ENCODE peak calls at places on chromosomes 7 and 10, in ten cellular contexts. One of them, this sample, is unnamed.

GRCh38 chr10:79239930-79240713 is 107.1 kb upstream of the PPIF start:
- DNase-seq in adipocyte: no peak
- DNase-seq in ovary: peak; percentile 36
- DNase-seq in bronchial epithelial cell: no peak
- DNase-seq in tibial nerve: no peak
- DNase-seq in upper lobe of right lung: no peak
- DNase-seq in GM23248: no peak
- DNase-seq in tibial artery: no peak
- DNase-seq in cardiac muscle cell: peak; percentile 52
- DNase-seq in mammary epithelial cell: no peak
- DNase-seq in this sample: no peak

GRCh38 chr10:24513155-24513554 is 210.5 kb downstream of the ARHGAP21 start:
- DNase-seq in bronchial epithelial cell: peak; percentile 10
- DNase-seq in tibial artery: no peak
- DNase-seq in ovary: no peak
- DNase-seq in cardiac muscle cell: no peak
- DNase-seq in adipocyte: peak; percentile 36
- DNase-seq in tibial nerve: no peak
- DNase-seq in mammary epithelial cell: peak; percentile 16
- DNase-seq in upper lobe of right lung: no peak
- DNase-seq in GM23248: peak; percentile 59
- DNase-seq in this sample: no peak

GRCh38 chr7:111499027-111499426 is 63.3 kb downstream of the IMMP2L start:
- DNase-seq in tibial artery: no peak
- DNase-seq in mammary epithelial cell: peak; percentile 98
- DNase-seq in tibial nerve: no peak
- DNase-seq in upper lobe of right lung: no peak
- DNase-seq in GM23248: peak; percentile 58
- DNase-seq in ovary: no peak
- DNase-seq in cardiac muscle cell: no peak
- DNase-seq in bronchial epithelial cell: peak; percentile 99
- DNase-seq in adipocyte: peak; percentile 8
- DNase-seq in this sample: no peak

GRCh38 chr7:133365892-133366291 is 113.0 kb downstream of the EXOC4 start:
- DNase-seq in mammary epithelial cell: no peak
- DNase-seq in cardiac muscle cell: no peak
- DNase-seq in bronchial epithelial cell: peak; percentile 16
- DNase-seq in tibial artery: no peak
- DNase-seq in GM23248: peak; percentile 31
- DNase-seq in adipocyte: no peak
- DNase-seq in ovary: no peak
- DNase-seq in upper lobe of right lung: no peak
- DNase-seq in tibial nerve: no peak
- DNase-seq in this sample: no peak

GRCh38 chr10:133357293-133358151 is at the start of gene FUOM:
- DNase-seq in mammary epithelial cell: no peak
- DNase-seq in tibial nerve: no peak
- DNase-seq in upper lobe of right lung: peak; percentile 89
- DNase-seq in bronchial epithelial cell: no peak
- DNase-seq in cardiac muscle cell: peak; percentile 80
- DNase-seq in ovary: peak; percentile 60
- DNase-seq in adipocyte: peak; percentile 71
- DNase-seq in tibial artery: no peak
- DNase-seq in GM23248: peak; percentile 70
- DNase-seq in this sample: no peak

GRCh38 chr10:126650164-126650563 is 20.3 kb downstream of the C10orf90 start:
- DNase-seq in bronchial epithelial cell: no peak
- DNase-seq in tibial artery: no peak
- DNase-seq in ovary: no peak
- DNase-seq in cardiac muscle cell: no peak
- DNase-seq in GM23248: no peak
- DNase-seq in tibial nerve: no peak
- DNase-seq in mammary epithelial cell: no peak
- DNase-seq in upper lobe of right lung: no peak
- DNase-seq in adipocyte: no peak
- DNase-seq in this sample: no peak

GRCh38 chr7:37218956-37219355 is 229.7 kb downstream of the ELMO1 start:
- DNase-seq in adipocyte: no peak
- DNase-seq in tibial artery: no peak
- DNase-seq in ovary: no peak
- DNase-seq in mammary epithelial cell: no peak
- DNase-seq in GM23248: no peak
- DNase-seq in bronchial epithelial cell: no peak
- DNase-seq in upper lobe of right lung: no peak
- DNase-seq in cardiac muscle cell: no peak
- DNase-seq in tibial nerve: peak; percentile 4
- DNase-seq in this sample: no peak

GRCh38 chr10:124524991-124525653 is 63.5 kb downstream of the LHPP start:
- DNase-seq in tibial artery: no peak
- DNase-seq in upper lobe of right lung: peak; percentile 76
- DNase-seq in GM23248: peak; percentile 59
- DNase-seq in mammary epithelial cell: peak; percentile 64
- DNase-seq in bronchial epithelial cell: peak; percentile 76
- DNase-seq in cardiac muscle cell: peak; percentile 29
- DNase-seq in ovary: no peak
- DNase-seq in adipocyte: no peak
- DNase-seq in tibial nerve: peak; percentile 17
- DNase-seq in this sample: peak; percentile 87

GRCh38 chr10:110629680-110630191 is 14.4 kb upstream of the RBM20 start:
- DNase-seq in bronchial epithelial cell: peak; percentile 98
- DNase-seq in adipocyte: peak; percentile 52
- DNase-seq in upper lobe of right lung: no peak
- DNase-seq in cardiac muscle cell: peak; percentile 70
- DNase-seq in GM23248: peak; percentile 72
- DNase-seq in tibial artery: no peak
- DNase-seq in ovary: no peak
- DNase-seq in mammary epithelial cell: peak; percentile 80
- DNase-seq in tibial nerve: no peak
- DNase-seq in this sample: no peak

GRCh38 chr7:65937296-65937695 is 44.7 kb downstream of the GUSB start:
- DNase-seq in tibial artery: no peak
- DNase-seq in ovary: no peak
- DNase-seq in cardiac muscle cell: no peak
- DNase-seq in tibial nerve: no peak
- DNase-seq in GM23248: no peak
- DNase-seq in bronchial epithelial cell: no peak
- DNase-seq in upper lobe of right lung: no peak
- DNase-seq in mammary epithelial cell: no peak
- DNase-seq in adipocyte: no peak
- DNase-seq in this sample: no peak

DNA sequence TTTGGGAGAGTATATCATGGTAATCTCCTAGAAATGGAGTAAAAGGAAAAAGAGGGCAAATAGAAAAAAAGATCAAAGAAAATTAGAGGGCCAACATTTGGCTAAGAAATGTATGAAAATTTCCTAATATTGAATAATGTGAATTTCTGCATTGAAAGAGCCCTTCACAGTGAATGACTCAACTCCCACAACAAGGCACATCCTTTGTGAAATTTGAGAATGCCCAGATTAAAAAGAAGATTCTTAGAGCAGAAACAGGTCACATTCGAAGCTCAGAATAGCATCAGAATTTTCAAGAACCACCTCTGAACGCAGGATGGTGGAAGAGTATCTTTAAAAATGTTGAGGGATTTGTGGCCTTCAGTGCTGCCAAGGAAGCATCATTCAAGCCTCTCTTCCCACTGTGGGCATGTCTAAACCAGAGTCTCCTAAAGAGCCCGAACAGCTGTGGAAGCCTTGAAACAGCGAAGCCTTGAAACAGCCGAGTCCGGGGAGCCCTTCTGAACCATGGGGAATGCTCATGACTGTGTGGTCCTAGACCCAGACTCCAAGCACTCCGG is 43.6 kb downstream of the GUSB start:
- DNase-seq in tibial artery: no peak
- DNase-seq in cardiac muscle cell: no peak
- DNase-seq in upper lobe of right lung: no peak
- DNase-seq in mammary epithelial cell: peak; percentile 4
- DNase-seq in adipocyte: peak; percentile 41
- DNase-seq in tibial nerve: no peak
- DNase-seq in ovary: no peak
- DNase-seq in GM23248: peak; percentile 32
- DNase-seq in bronchial epithelial cell: no peak
- DNase-seq in this sample: no peak
- H3K36me3 ChIP-seq in tibial artery: no peaks in the 10 kb centered on the region
- H3K36me3 ChIP-seq in cardiac muscle cell: no peaks in the 10 kb centered on the region
- H3K36me3 ChIP-seq in upper lobe of right lung: no peaks in the 10 kb centered on the region
- H3K36me3 ChIP-seq in mammary epithelial cell: no peaks in the 10 kb centered on the region
- H3K36me3 ChIP-seq in adipocyte: peaks cover 42% of the 10 kb centered on the region
- H3K36me3 ChIP-seq in tibial nerve: no peaks in the 10 kb centered on the region
- H3K36me3 ChIP-seq in ovary: no peaks in the 10 kb centered on the region
- H3K36me3 ChIP-seq in GM23248: no peaks in the 10 kb centered on the region
- H3K36me3 ChIP-seq in bronchial epithelial cell: no peaks in the 10 kb centered on the region
- H3K36me3 ChIP-seq in this sample: no peaks in the 10 kb centered on the region

GRCh38 chr10:1635340-1635739 is 102.0 kb downstream of the ADARB2 start:
- DNase-seq in tibial nerve: no peak
- DNase-seq in upper lobe of right lung: no peak
- DNase-seq in cardiac muscle cell: no peak
- DNase-seq in GM23248: no peak
- DNase-seq in bronchial epithelial cell: no peak
- DNase-seq in ovary: no peak
- DNase-seq in tibial artery: no peak
- DNase-seq in adipocyte: no peak
- DNase-seq in mammary epithelial cell: no peak
- DNase-seq in this sample: no peak

GRCh38 chr10:1634239-1634638 is 103.1 kb downstream of the ADARB2 start:
- DNase-seq in cardiac muscle cell: no peak
- DNase-seq in upper lobe of right lung: no peak
- DNase-seq in adipocyte: no peak
- DNase-seq in tibial nerve: no peak
- DNase-seq in tibial artery: no peak
- DNase-seq in GM23248: no peak
- DNase-seq in mammary epithelial cell: no peak
- DNase-seq in ovary: no peak
- DNase-seq in bronchial epithelial cell: no peak
- DNase-seq in this sample: no peak

GRCh38 chr10:1643161-1643910 is 94.0 kb downstream of the ADARB2 start:
- DNase-seq in GM23248: peak; percentile 1
- DNase-seq in ovary: no peak
- DNase-seq in mammary epithelial cell: no peak
- DNase-seq in bronchial epithelial cell: no peak
- DNase-seq in tibial artery: no peak
- DNase-seq in adipocyte: peak; percentile 5
- DNase-seq in tibial nerve: no peak
- DNase-seq in upper lobe of right lung: no peak
- DNase-seq in cardiac muscle cell: peak; percentile 89
- DNase-seq in this sample: no peak

GRCh38 chr10:1642600-1643160 is 94.6 kb downstream of the ADARB2 start:
- DNase-seq in bronchial epithelial cell: no peak
- DNase-seq in tibial artery: no peak
- DNase-seq in GM23248: no peak
- DNase-seq in upper lobe of right lung: no peak
- DNase-seq in mammary epithelial cell: no peak
- DNase-seq in cardiac muscle cell: no peak
- DNase-seq in adipocyte: no peak
- DNase-seq in tibial nerve: no peak
- DNase-seq in ovary: no peak
- DNase-seq in this sample: no peak

DNA sequence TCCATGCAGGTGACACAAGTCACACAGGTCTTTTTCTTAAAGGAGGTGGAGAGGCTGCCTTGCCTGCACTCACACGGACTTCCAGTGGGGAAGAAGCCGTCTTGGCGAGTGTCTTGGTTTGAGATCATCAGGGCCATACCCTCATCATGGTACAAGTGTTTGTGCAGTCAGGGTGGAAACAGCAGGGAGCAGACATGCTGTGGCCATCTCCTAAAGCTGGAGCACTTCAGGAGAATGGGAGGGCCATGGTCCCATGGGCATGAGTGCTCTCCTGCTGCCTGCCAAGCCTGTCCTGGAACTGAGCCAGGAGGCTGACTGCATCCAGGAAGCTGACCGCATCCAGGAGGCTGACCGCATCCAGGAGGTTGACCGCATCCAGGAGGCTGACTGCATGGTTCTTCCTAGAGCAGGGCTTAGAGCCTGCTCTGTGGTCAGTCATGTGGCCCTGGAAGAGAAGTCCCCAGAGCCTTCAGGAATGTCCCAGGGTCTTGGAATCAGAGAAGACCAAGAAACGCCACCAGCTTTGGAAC is 98.4 kb downstream of the ADARB2 start:
- DNase-seq in tibial artery: no peak
- DNase-seq in upper lobe of right lung: no peak
- DNase-seq in cardiac muscle cell: no peak
- DNase-seq in tibial nerve: no peak
- DNase-seq in GM23248: no peak
- DNase-seq in mammary epithelial cell: no peak
- DNase-seq in ovary: no peak
- DNase-seq in bronchial epithelial cell: no peak
- DNase-seq in adipocyte: no peak
- DNase-seq in this sample: no peak
- H3K36me3 ChIP-seq in tibial artery: no peaks in the 10 kb centered on the region
- H3K36me3 ChIP-seq in upper lobe of right lung: no peaks in the 10 kb centered on the region
- H3K36me3 ChIP-seq in cardiac muscle cell: no peaks in the 10 kb centered on the region
- H3K36me3 ChIP-seq in tibial nerve: no peaks in the 10 kb centered on the region
- H3K36me3 ChIP-seq in GM23248: no peaks in the 10 kb centered on the region
- H3K36me3 ChIP-seq in mammary epithelial cell: no peaks in the 10 kb centered on the region
- H3K36me3 ChIP-seq in ovary: no peaks in the 10 kb centered on the region
- H3K36me3 ChIP-seq in bronchial epithelial cell: no peaks in the 10 kb centered on the region
- H3K36me3 ChIP-seq in adipocyte: no peaks in the 10 kb centered on the region
- H3K36me3 ChIP-seq in this sample: no peaks in the 10 kb centered on the region

DNA sequence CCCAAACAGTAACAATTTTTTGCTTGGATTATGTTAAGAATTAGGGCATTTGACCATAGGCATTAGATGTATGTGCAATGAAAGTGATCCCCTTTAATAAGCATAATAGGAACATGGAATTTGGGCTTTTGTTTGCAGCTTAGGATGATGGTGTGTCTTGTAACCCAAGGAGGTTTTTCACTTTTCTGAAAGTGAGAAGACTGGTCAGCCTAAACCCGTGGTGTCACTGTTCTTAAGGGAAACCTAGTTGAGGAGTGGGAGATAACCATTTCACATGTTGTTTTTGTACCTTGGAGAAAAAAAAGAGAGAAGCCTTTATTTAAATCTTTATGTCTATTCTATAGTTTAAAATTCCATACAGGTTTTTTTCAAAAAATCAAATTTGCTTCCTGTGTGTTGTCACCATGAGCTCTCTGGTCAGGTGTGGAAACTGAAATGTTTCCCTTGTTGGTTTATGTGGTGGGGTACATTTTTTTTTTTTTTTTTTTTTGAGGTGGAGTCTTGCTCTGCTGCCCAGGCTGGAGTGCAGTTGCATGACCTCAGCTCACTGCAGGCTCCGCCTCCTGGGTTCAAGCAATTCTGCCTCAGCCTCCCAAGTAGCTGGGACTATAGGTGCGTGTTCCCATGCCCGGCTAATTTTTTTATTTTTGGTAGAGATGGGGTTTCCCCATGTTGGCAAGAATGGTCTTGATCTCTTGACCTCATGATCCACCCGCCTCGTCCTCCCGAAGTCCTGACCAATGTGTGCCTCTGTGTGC is 7.7 kb downstream of the CCM2 start:
- DNase-seq in tibial nerve: no peak
- DNase-seq in bronchial epithelial cell: no peak
- DNase-seq in GM23248: no peak
- DNase-seq in adipocyte: no peak
- DNase-seq in ovary: no peak
- DNase-seq in cardiac muscle cell: no peak
- DNase-seq in tibial artery: peak; percentile 42
- DNase-seq in upper lobe of right lung: peak; percentile 33
- DNase-seq in mammary epithelial cell: no peak
- DNase-seq in this sample: no peak
- H3K36me3 ChIP-seq in tibial nerve: no peaks in the 10 kb centered on the region
- H3K36me3 ChIP-seq in bronchial epithelial cell: peaks cover 4% of the 10 kb centered on the region
- H3K36me3 ChIP-seq in GM23248: peaks cover under 1% of the 10 kb centered on the region
- H3K36me3 ChIP-seq in adipocyte: peaks cover 16% of the 10 kb centered on the region
- H3K36me3 ChIP-seq in ovary: no peaks in the 10 kb centered on the region
- H3K36me3 ChIP-seq in cardiac muscle cell: peaks cover 3% of the 10 kb centered on the region
- H3K36me3 ChIP-seq in tibial artery: no peaks in the 10 kb centered on the region
- H3K36me3 ChIP-seq in upper lobe of right lung: peaks cover 3% of the 10 kb centered on the region
- H3K36me3 ChIP-seq in mammary epithelial cell: peaks cover 2% of the 10 kb centered on the region
- H3K36me3 ChIP-seq in this sample: no peaks in the 10 kb centered on the region

GRCh38 chr7:50364645-50365044 is 60.1 kb downstream of the IKZF1 start:
- DNase-seq in upper lobe of right lung: no peak
- DNase-seq in ovary: no peak
- DNase-seq in bronchial epithelial cell: no peak
- DNase-seq in tibial nerve: no peak
- DNase-seq in adipocyte: no peak
- DNase-seq in mammary epithelial cell: no peak
- DNase-seq in cardiac muscle cell: no peak
- DNase-seq in tibial artery: no peak
- DNase-seq in GM23248: no peak
- DNase-seq in this sample: no peak
- H3K36me3 ChIP-seq in upper lobe of right lung: no peaks in the 10 kb centered on the region
- H3K36me3 ChIP-seq in ovary: no peaks in the 10 kb centered on the region
- H3K36me3 ChIP-seq in bronchial epithelial cell: no peaks in the 10 kb centered on the region
- H3K36me3 ChIP-seq in tibial nerve: no peaks in the 10 kb centered on the region
- H3K36me3 ChIP-seq in adipocyte: no peaks in the 10 kb centered on the region
- H3K36me3 ChIP-seq in mammary epithelial cell: no peaks in the 10 kb centered on the region
- H3K36me3 ChIP-seq in cardiac muscle cell: no peaks in the 10 kb centered on the region
- H3K36me3 ChIP-seq in tibial artery: no peaks in the 10 kb centered on the region
- H3K36me3 ChIP-seq in GM23248: no peaks in the 10 kb centered on the region
- H3K36me3 ChIP-seq in this sample: no peaks in the 10 kb centered on the region

This sample was measured in gastrocnemius medialis.